ENCODE peak calls at places on chromosomes 12 and 14, in seven cellular contexts. L is CD8-positive, alpha-beta memory T cell; C is CD8-positive, alpha-beta T cell; D is naive thymus-derived CD4-positive, alpha-beta T cell; G is heart left ventricle; H is testis; I is breast epithelium. T is an unnamed sample.

GRCh38 chr14:88727057-88727456 is 65.7 kb downstream of the EML5 start:
- DNase-seq in L (no peak), C (no peak), D (no peak), I (no peak), G (no peak), H (no peak), T (no peak)

GRCh38 chr12:43100231-43100630 is 451.8 kb downstream of the ADAMTS20 start:
- DNase-seq in G (no peak), L (no peak), H (no peak), I (no peak), D (no peak), C (no peak), T (no peak)

GRCh38 chr12:59698599-59698998 is 102.8 kb downstream of the SLC16A7 start:
- DNase-seq in D (no peak), H (no peak), L (no peak), C (no peak), G (no peak), I (no peak), T (no peak)

GRCh38 chr12:1500095-1500801 is 94.1 kb downstream of the FBXL14 start:
- DNase-seq in C (no peak), G (peak; percentile 59), L (no peak), D (no peak), H (no peak), I (no peak), T (no peak)

GRCh38 chr12:4031703-4032291 is 158.6 kb upstream of the PARP11 start:
- DNase-seq in C (no peak), I (no peak), L (no peak), D (no peak), H (no peak), G (peak; percentile 30), T (peak; percentile 86)

GRCh38 chr12:45388545-45388944 is 172.7 kb downstream of the ANO6 start:
- DNase-seq in L (no peak), I (no peak), C (no peak), H (peak; percentile 67), G (peak; percentile 28), D (no peak), T (no peak)

GRCh38 chr14:22650960-22651521 is 6.9 kb upstream of the OR6J1 start:
- DNase-seq in G (no peak), H (no peak), L (no peak), D (no peak), C (no peak), I (no peak), T (no peak)

GRCh38 chr14:81669308-81669707 is 135.7 kb upstream of the SEL1L start:
- DNase-seq in C (no peak), L (no peak), H (no peak), G (no peak), I (no peak), D (no peak), T (no peak)

GRCh38 chr12:66678640-66679268 is at the start of gene GRIP1:
- DNase-seq in C (no peak), L (no peak), H (no peak), D (no peak), G (no peak), I (no peak), T (no peak)

GRCh38 chr14:72686101-72686500 is 207.8 kb downstream of the DPF3 start:
- DNase-seq in I (no peak), G (no peak), D (no peak), L (no peak), H (no peak), C (no peak), T (no peak)

GRCh38 chr14:51726166-51726899 is 74.6 kb downstream of the FRMD6 start:
- DNase-seq in H (no peak), G (no peak), L (no peak), I (no peak), C (no peak), D (no peak), T (no peak)

GRCh38 chr12:105882404-105882803 is 256.4 kb downstream of the NUAK1 start:
- DNase-seq in L (no peak), I (no peak), H (no peak), D (no peak), C (no peak), G (peak; percentile 28), T (no peak)

GRCh38 chr12:130156652-130157275 is 5.5 kb upstream of the FZD10 start:
- DNase-seq in C (no peak), H (no peak), L (no peak), I (no peak), D (no peak), G (no peak), T (no peak)

GRCh38 chr14:61346221-61346620 is 24.8 kb downstream of the PRKCH start:
- DNase-seq in D (no peak), G (no peak), I (no peak), C (no peak), H (no peak), L (no peak), T (no peak)

GRCh38 chr14:68397371-68397779 is 395.5 kb downstream of the ZFP36L1 start:
- DNase-seq in C (no peak), G (peak; percentile 60), L (no peak), D (no peak), H (peak; percentile 70), I (no peak), T (no peak)

DNA sequence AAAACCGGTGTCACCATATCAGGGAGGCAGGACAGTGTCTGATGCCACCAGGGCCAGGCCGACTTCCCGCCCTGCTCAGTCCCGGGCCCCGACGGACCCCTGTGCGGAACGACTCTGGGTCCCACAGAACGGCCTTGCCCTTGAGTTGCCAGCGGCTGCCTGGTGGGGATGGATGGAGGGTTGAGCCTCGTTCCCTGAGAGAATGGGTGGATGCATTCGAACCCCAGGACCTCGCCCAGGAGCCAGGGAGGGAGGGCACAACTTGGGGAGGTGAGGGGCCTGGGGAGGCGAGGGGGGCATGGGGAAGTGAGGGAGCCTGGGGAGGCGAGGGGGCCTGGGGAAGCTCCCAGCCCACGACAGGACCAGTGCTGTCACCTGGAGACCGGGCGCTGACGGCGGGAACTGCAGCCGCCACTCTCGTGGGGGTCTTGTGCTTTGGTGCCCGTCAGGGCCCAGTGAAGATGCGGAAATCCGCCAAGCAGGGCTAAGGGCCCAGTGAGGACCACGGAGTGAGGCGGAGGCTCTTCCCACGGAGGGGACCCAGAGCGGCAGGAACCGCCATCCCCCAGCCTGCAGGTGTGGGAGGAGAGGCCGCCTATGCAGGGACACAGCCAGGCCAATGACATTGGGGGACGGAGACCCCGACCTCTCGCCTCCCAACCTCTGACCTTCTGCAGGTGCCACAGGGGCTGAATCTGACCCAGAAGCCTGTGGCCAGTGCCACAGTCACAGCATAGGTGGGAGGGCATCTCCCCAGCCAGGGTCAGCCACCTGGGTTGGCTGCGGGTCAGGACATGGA is 74.4 kb upstream of the GALNT9 start:
- DNase-seq in G (no peak), L (peak; percentile 35), D (no peak), H (no peak), I (no peak), C (no peak), T (peak; percentile 51)
- H3K4me3 ChIP-seq in G (no peak overlapping the region), L (no peak overlapping the region), D (no peak overlapping the region), H (no peak overlapping the region), I (no peak overlapping the region), C (no peak overlapping the region), T (no peak overlapping the region)

GRCh38 chr12:121799842-121800693 is 3.7 kb upstream of the SETD1B start:
- DNase-seq in L (peak; percentile 83), C (peak; percentile 39), G (peak; percentile 93), H (peak; percentile 88), I (peak; percentile 90), D (no peak), T (peak; percentile 93)

GRCh38 chr12:121800694-121801600 is 2.9 kb upstream of the SETD1B start:
- DNase-seq in I (peak; percentile 84), L (peak; percentile 84), D (peak; percentile 56), H (peak; percentile 76), G (peak; percentile 85), C (peak; percentile 53), T (peak; percentile 76)

GRCh38 chr12:121797937-121798801 is 4.7 kb upstream of the RHOF start:
- DNase-seq in I (peak; percentile 74), L (no peak), C (no peak), H (peak; percentile 80), D (no peak), G (peak; percentile 84), T (peak; percentile 81)

GRCh38 chr12:121798807-121799174 is 5.0 kb upstream of the SETD1B start:
- DNase-seq in I (no peak), H (no peak), G (no peak), D (no peak), L (no peak), C (no peak), T (no peak)

DNA sequence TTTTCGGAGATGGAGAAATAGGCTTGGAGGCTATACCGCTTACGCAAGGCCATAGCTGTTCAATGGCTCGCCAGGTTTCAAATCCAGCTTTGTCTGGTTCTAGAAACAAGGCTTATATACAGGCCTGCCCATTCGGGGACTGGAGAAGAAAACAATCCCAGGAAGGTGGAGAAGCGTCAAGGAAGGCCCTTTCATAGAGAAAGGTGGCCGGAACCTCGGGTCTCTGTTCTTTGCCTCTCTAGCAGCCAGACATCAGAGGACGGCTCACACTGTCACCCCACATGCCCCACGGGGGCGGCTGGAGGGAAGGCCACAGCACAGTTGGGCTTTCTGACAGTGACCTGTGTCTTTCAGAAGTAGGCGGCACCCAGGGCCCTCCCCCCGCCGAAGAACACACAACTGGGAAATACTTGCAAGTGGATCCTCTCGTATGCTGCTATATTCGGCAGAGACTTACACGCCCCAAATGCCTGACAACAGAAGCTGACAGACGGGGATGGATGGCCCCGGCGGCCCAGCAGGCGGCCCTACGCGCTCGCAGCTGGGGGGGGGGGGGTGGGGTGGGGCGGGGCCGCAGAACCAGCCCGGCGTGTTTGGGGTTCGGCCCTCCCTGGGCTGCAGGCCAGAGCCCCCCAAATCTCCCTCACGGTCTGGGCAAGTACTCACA is 4.5 kb upstream of the SETD1B start:
- DNase-seq in I (peak; percentile 79), H (peak; percentile 83), D (peak; percentile 64), C (peak; percentile 41), L (peak; percentile 78), G (peak; percentile 82), T (peak; percentile 81)
- H3K4me1 ChIP-seq in I (peaks cover 14% of the 10 kb centered on the region), H (peaks cover 70% of the 10 kb centered on the region), D (peaks cover 32% of the 10 kb centered on the region), C (peaks cover 37% of the 10 kb centered on the region), L (peaks cover 34% of the 10 kb centered on the region), G (peaks cover 50% of the 10 kb centered on the region), T (peaks cover 36% of the 10 kb centered on the region)

GRCh38 chr14:104437703-104438102 is 141.9 kb upstream of the C14orf180 start:
- DNase-seq in D (no peak), C (no peak), H (no peak), I (no peak), L (no peak), G (no peak), T (no peak)
- H3K27ac ChIP-seq in D (no peak overlapping the region), C (no peak overlapping the region), H (no peak overlapping the region), I (no peak overlapping the region), L (no peak overlapping the region), G (no peak overlapping the region), T (no peak overlapping the region)

GRCh38 chr12:95881331-95881955 is 22.7 kb downstream of the SNRPF start:
- DNase-seq in I (no peak), H (no peak), C (no peak), L (no peak), G (no peak), D (no peak), T (no peak)
- H3K4me3 ChIP-seq in I (no peak overlapping the region), H (no peak overlapping the region), C (no peak overlapping the region), L (no peak overlapping the region), G (no peak overlapping the region), D (no peak overlapping the region), T (no peak overlapping the region)

T was measured in RWPE2.